ENCODE peak calls at places on chromosomes 7 and 10, in six cellular contexts. One of them, this sample, is unnamed.

GRCh38 chr7:44755698-44756627 is 7.3 kb downstream of the ZMIZ2 start:
- DNase-seq in breast epithelium: peak
- DNase-seq in IMR-90: no peak
- DNase-seq in GM12891: no peak
- DNase-seq in heart left ventricle: no peak
- DNase-seq in sigmoid colon: peak
- DNase-seq in this sample: peak

GRCh38 chr7:15686957-15687644 is 618 bp upstream of the MEOX2 start:
- DNase-seq in breast epithelium: no peak
- DNase-seq in IMR-90: no peak
- DNase-seq in sigmoid colon: peak
- DNase-seq in GM12891: no peak
- DNase-seq in heart left ventricle: peak
- DNase-seq in this sample: no peak

GRCh38 chr10:85594239-85594638 is 772.4 kb downstream of the GRID1 start:
- DNase-seq in sigmoid colon: no peak
- DNase-seq in IMR-90: no peak
- DNase-seq in breast epithelium: no peak
- DNase-seq in GM12891: no peak
- DNase-seq in heart left ventricle: no peak
- DNase-seq in this sample: no peak

GRCh38 chr10:22351131-22351703 is 5.9 kb downstream of the SPAG6 start:
- DNase-seq in IMR-90: no peak
- DNase-seq in GM12891: no peak
- DNase-seq in heart left ventricle: no peak
- DNase-seq in breast epithelium: no peak
- DNase-seq in sigmoid colon: no peak
- DNase-seq in this sample: no peak

GRCh38 chr7:158996214-158997109 is 140.1 kb downstream of the DYNC2I1 start:
- DNase-seq in GM12891: no peak
- DNase-seq in IMR-90: no peak
- DNase-seq in heart left ventricle: no peak
- DNase-seq in breast epithelium: no peak
- DNase-seq in sigmoid colon: no peak
- DNase-seq in this sample: no peak

GRCh38 chr7:128737867-128738390 is 1.2 kb upstream of the CALU start:
- DNase-seq in breast epithelium: no peak
- DNase-seq in IMR-90: peak
- DNase-seq in GM12891: no peak
- DNase-seq in heart left ventricle: no peak
- DNase-seq in sigmoid colon: no peak
- DNase-seq in this sample: no peak

GRCh38 chr7:69871886-69872592 is 273.8 kb downstream of the AUTS2 start:
- DNase-seq in heart left ventricle: no peak
- DNase-seq in breast epithelium: no peak
- DNase-seq in sigmoid colon: no peak
- DNase-seq in IMR-90: no peak
- DNase-seq in GM12891: no peak
- DNase-seq in this sample: no peak

GRCh38 chr10:37957841-37958240 is 18.6 kb downstream of the ZNF25 start:
- DNase-seq in sigmoid colon: no peak
- DNase-seq in GM12891: no peak
- DNase-seq in breast epithelium: no peak
- DNase-seq in IMR-90: no peak
- DNase-seq in heart left ventricle: no peak
- DNase-seq in this sample: no peak

GRCh38 chr7:51224811-51225581 is 91.6 kb downstream of the COBL start:
- DNase-seq in IMR-90: no peak
- DNase-seq in heart left ventricle: no peak
- DNase-seq in breast epithelium: peak
- DNase-seq in sigmoid colon: peak
- DNase-seq in GM12891: no peak
- DNase-seq in this sample: peak

GRCh38 chr7:77940647-77941046 is 142.1 kb downstream of the PHTF2 start:
- DNase-seq in IMR-90: peak
- DNase-seq in GM12891: peak
- DNase-seq in sigmoid colon: no peak
- DNase-seq in breast epithelium: no peak
- DNase-seq in heart left ventricle: no peak
- DNase-seq in this sample: peak

GRCh38 chr10:44039599-44039998 is 345.3 kb downstream of the CXCL12 start:
- DNase-seq in IMR-90: no peak
- DNase-seq in sigmoid colon: no peak
- DNase-seq in heart left ventricle: no peak
- DNase-seq in breast epithelium: no peak
- DNase-seq in GM12891: no peak
- DNase-seq in this sample: no peak

GRCh38 chr7:142385528-142386340 is 127.9 kb upstream of the PRSS58 start:
- DNase-seq in IMR-90: peak
- DNase-seq in sigmoid colon: no peak
- DNase-seq in breast epithelium: no peak
- DNase-seq in heart left ventricle: no peak
- DNase-seq in GM12891: peak
- DNase-seq in this sample: no peak

GRCh38 chr7:159012353-159013069 is 132.2 kb downstream of the VIPR2 start:
- DNase-seq in GM12891: no peak
- DNase-seq in IMR-90: no peak
- DNase-seq in breast epithelium: peak
- DNase-seq in heart left ventricle: peak
- DNase-seq in sigmoid colon: peak
- DNase-seq in this sample: no peak

GRCh38 chr10:26254616-26255015 is 38.0 kb downstream of the GAD2 start:
- DNase-seq in IMR-90: no peak
- DNase-seq in heart left ventricle: no peak
- DNase-seq in GM12891: no peak
- DNase-seq in sigmoid colon: no peak
- DNase-seq in breast epithelium: no peak
- DNase-seq in this sample: no peak

GRCh38 chr10:117969592-117969991 is 77.1 kb downstream of the RAB11FIP2 start:
- DNase-seq in heart left ventricle: no peak
- DNase-seq in sigmoid colon: no peak
- DNase-seq in GM12891: no peak
- DNase-seq in breast epithelium: no peak
- DNase-seq in IMR-90: no peak
- DNase-seq in this sample: no peak

GRCh38 chr7:94195201-94195600 is 191.0 kb upstream of the BET1 start:
- DNase-seq in IMR-90: no peak
- DNase-seq in sigmoid colon: no peak
- DNase-seq in GM12891: no peak
- DNase-seq in heart left ventricle: no peak
- DNase-seq in breast epithelium: no peak
- DNase-seq in this sample: no peak

GRCh38 chr7:155831807-155832524 is 19.7 kb upstream of the SHH start:
- DNase-seq in heart left ventricle: no peak
- DNase-seq in breast epithelium: no peak
- DNase-seq in sigmoid colon: no peak
- DNase-seq in GM12891: no peak
- DNase-seq in IMR-90: no peak
- DNase-seq in this sample: no peak

GRCh38 chr7:158394936-158395335 is 192.7 kb downstream of the PTPRN2 start:
- DNase-seq in GM12891: peak
- DNase-seq in breast epithelium: no peak
- DNase-seq in sigmoid colon: no peak
- DNase-seq in IMR-90: no peak
- DNase-seq in heart left ventricle: no peak
- DNase-seq in this sample: peak

GRCh38 chr7:26317211-26317610 is 25.5 kb downstream of the SNX10 start:
- DNase-seq in breast epithelium: no peak
- DNase-seq in GM12891: no peak
- DNase-seq in IMR-90: no peak
- DNase-seq in heart left ventricle: no peak
- DNase-seq in sigmoid colon: no peak
- DNase-seq in this sample: no peak

GRCh38 chr7:95874129-95874528 is 101.8 kb downstream of the DYNC1I1 start:
- DNase-seq in breast epithelium: no peak
- DNase-seq in heart left ventricle: no peak
- DNase-seq in IMR-90: no peak
- DNase-seq in GM12891: no peak
- DNase-seq in sigmoid colon: no peak
- DNase-seq in this sample: no peak

GRCh38 chr7:95871078-95871848 is 98.9 kb downstream of the DYNC1I1 start:
- DNase-seq in IMR-90: peak
- DNase-seq in GM12891: peak
- DNase-seq in sigmoid colon: no peak
- DNase-seq in breast epithelium: no peak
- DNase-seq in heart left ventricle: no peak
- DNase-seq in this sample: peak

GRCh38 chr7:95875519-95875918 is 103.2 kb downstream of the DYNC1I1 start:
- DNase-seq in GM12891: no peak
- DNase-seq in heart left ventricle: no peak
- DNase-seq in IMR-90: no peak
- DNase-seq in sigmoid colon: no peak
- DNase-seq in breast epithelium: no peak
- DNase-seq in this sample: no peak

GRCh38 chr7:95874541-95875265 is 102.3 kb downstream of the DYNC1I1 start:
- DNase-seq in IMR-90: no peak
- DNase-seq in breast epithelium: no peak
- DNase-seq in GM12891: no peak
- DNase-seq in heart left ventricle: no peak
- DNase-seq in sigmoid colon: no peak
- DNase-seq in this sample: no peak

DNA sequence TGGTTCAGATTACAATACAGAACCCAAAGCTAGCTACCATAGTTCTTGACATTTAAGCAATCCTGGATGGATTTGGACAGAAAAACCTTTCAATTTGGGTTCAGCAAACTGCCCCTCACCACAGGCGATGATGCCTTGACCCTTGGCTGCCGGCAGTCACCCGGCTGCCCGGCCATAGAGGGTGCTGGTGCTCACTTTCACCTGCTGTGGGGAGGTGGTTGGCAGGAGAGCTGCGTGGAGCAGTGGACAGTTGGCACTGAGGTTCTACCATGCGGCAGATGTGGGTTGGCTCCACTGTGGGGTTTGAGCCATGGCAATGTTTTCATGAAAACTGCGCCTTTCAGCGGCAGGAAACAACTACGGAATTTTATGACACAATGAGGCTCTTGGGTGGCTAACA is 99.5 kb downstream of the DYNC1I1 start:
- DNase-seq in heart left ventricle: peak
- DNase-seq in GM12891: no peak
- DNase-seq in IMR-90: no peak
- DNase-seq in sigmoid colon: no peak
- DNase-seq in breast epithelium: no peak
- DNase-seq in this sample: no peak
- TF ChIP-seq POLR2A in heart left ventricle: no peak
- TF ChIP-seq POLR2A in GM12891: no peak
- TF ChIP-seq POLR2A in IMR-90: no peak
- TF ChIP-seq POLR2A in sigmoid colon: no peak
- TF ChIP-seq POLR2A in breast epithelium: no peak
- TF ChIP-seq POLR2A in this sample: no peak

DNA sequence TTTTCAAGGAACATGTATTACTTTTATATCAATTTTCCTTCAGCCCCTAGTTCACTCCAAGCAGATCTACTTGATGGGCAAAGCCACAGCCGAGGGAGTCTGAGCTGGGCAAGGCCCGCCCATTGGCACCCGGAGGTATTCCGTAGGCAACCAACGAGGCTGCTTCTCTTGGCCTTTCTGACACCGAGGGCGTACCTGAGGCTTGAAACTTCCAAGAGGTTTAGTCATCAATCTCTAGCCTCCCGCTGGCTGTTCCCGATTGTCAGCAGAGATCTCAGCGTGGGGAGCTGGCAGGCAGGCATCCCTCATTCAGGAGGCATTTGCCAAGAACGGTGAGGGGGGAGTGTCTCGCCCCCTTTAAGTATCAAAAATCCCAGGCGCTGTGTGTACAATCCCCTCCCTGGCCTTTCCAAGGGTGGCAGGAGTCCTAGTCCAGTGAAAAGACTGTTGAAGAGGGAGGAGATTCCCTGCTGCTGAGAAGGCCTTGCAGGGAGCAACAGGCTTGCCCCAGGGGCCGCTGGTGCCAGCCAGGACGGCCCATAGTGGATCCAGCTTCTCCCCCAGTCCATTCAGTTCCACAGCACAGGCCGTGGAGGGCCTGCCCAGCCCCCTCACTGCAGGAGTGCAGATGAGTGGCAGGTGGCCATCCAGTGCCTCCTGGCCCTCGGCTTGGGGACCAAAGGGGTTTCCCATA is 39.8 kb downstream of the OAT start:
- DNase-seq in IMR-90: no peak
- DNase-seq in heart left ventricle: no peak
- DNase-seq in breast epithelium: peak
- DNase-seq in sigmoid colon: peak
- DNase-seq in GM12891: no peak
- DNase-seq in this sample: no peak
- TF ChIP-seq POLR2A in IMR-90: no peak
- TF ChIP-seq POLR2A in heart left ventricle: no peak
- TF ChIP-seq POLR2A in breast epithelium: no peak
- TF ChIP-seq POLR2A in sigmoid colon: no peak
- TF ChIP-seq POLR2A in GM12891: no peak
- TF ChIP-seq POLR2A in this sample: no peak

DNA sequence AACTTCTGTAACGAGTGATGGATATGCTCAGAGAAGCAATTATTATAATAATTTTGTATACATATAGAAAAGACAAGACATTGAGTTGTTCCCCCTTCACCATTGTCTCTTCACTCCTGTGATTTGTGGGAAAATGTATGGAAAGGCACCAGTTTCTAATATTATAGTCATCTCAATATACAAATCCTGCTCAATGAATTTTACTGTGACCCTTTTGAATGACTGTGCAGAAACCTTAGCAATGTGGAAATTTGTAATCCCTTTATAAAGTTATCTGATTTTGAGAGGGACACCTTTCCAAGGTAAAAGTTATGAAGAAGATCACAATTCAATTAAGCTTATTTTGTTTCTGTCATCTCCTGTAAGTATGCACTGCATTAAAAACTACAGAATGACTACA is 74.3 kb upstream of the DKK1 start:
- DNase-seq in breast epithelium: no peak
- DNase-seq in heart left ventricle: no peak
- DNase-seq in sigmoid colon: no peak
- DNase-seq in GM12891: no peak
- DNase-seq in IMR-90: no peak
- DNase-seq in this sample: no peak
- TF ChIP-seq POLR2A in breast epithelium: no peak
- TF ChIP-seq POLR2A in heart left ventricle: no peak
- TF ChIP-seq POLR2A in sigmoid colon: no peak
- TF ChIP-seq POLR2A in GM12891: no peak
- TF ChIP-seq POLR2A in IMR-90: no peak
- TF ChIP-seq POLR2A in this sample: no peak

GRCh38 chr7:21076054-21076453 is 289.4 kb upstream of the SP8 start:
- DNase-seq in breast epithelium: no peak
- DNase-seq in sigmoid colon: no peak
- DNase-seq in GM12891: no peak
- DNase-seq in heart left ventricle: no peak
- DNase-seq in IMR-90: no peak
- DNase-seq in this sample: no peak

GRCh38 chr7:21067216-21067615 is 280.5 kb upstream of the SP8 start:
- DNase-seq in IMR-90: no peak
- DNase-seq in sigmoid colon: no peak
- DNase-seq in GM12891: no peak
- DNase-seq in heart left ventricle: no peak
- DNase-seq in breast epithelium: no peak
- DNase-seq in this sample: no peak

GRCh38 chr7:21066221-21066620 is 279.5 kb upstream of the SP8 start:
- DNase-seq in GM12891: no peak
- DNase-seq in breast epithelium: no peak
- DNase-seq in sigmoid colon: no peak
- DNase-seq in heart left ventricle: no peak
- DNase-seq in IMR-90: no peak
- DNase-seq in this sample: no peak

GRCh38 chr7:21076579-21076978 is 289.9 kb upstream of the SP8 start:
- DNase-seq in IMR-90: no peak
- DNase-seq in GM12891: no peak
- DNase-seq in heart left ventricle: no peak
- DNase-seq in breast epithelium: no peak
- DNase-seq in sigmoid colon: no peak
- DNase-seq in this sample: no peak

GRCh38 chr7:21071570-21071969 is 284.9 kb upstream of the SP8 start:
- DNase-seq in IMR-90: no peak
- DNase-seq in GM12891: no peak
- DNase-seq in breast epithelium: no peak
- DNase-seq in sigmoid colon: no peak
- DNase-seq in heart left ventricle: no peak
- DNase-seq in this sample: no peak
- TF ChIP-seq POLR2A in IMR-90: no peak
- TF ChIP-seq POLR2A in GM12891: no peak
- TF ChIP-seq POLR2A in breast epithelium: no peak
- TF ChIP-seq POLR2A in sigmoid colon: no peak
- TF ChIP-seq POLR2A in heart left ventricle: no peak
- TF ChIP-seq POLR2A in this sample: no peak

This sample was measured in thyroid gland.